ENCODE peak calls at places on chromosomes 7 and 10, in five cellular contexts. One of them, this sample, is unnamed.

GRCh38 chr7:132065193-132065972 is 509.0 kb upstream of the PODXL start:
- DNase-seq in psoas muscle: peak
- DNase-seq in cardiac muscle cell: no peak
- DNase-seq in kidney epithelial cell: peak
- DNase-seq in NB4: no peak
- DNase-seq in this sample: peak

GRCh38 chr7:104548861-104549260 is 220.5 kb downstream of the LHFPL3 start:
- DNase-seq in kidney epithelial cell: no peak
- DNase-seq in cardiac muscle cell: peak
- DNase-seq in psoas muscle: no peak
- DNase-seq in NB4: peak
- DNase-seq in this sample: no peak

GRCh38 chr10:80413152-80413996 is 5.0 kb downstream of the PRXL2A start:
- DNase-seq in kidney epithelial cell: no peak
- DNase-seq in cardiac muscle cell: peak
- DNase-seq in NB4: peak
- DNase-seq in psoas muscle: no peak
- DNase-seq in this sample: no peak

GRCh38 chr7:2934211-2934731 is 90.2 kb upstream of the GNA12 start:
- DNase-seq in psoas muscle: no peak
- DNase-seq in cardiac muscle cell: no peak
- DNase-seq in kidney epithelial cell: peak
- DNase-seq in NB4: peak
- DNase-seq in this sample: no peak

GRCh38 chr10:122590158-122590557 is 29.6 kb downstream of the DMBT1 start:
- DNase-seq in NB4: no peak
- DNase-seq in kidney epithelial cell: no peak
- DNase-seq in psoas muscle: no peak
- DNase-seq in cardiac muscle cell: no peak
- DNase-seq in this sample: no peak

GRCh38 chr10:125174360-125174759 is 14.0 kb upstream of the CTBP2 start:
- DNase-seq in cardiac muscle cell: no peak
- DNase-seq in kidney epithelial cell: no peak
- DNase-seq in psoas muscle: no peak
- DNase-seq in NB4: no peak
- DNase-seq in this sample: peak

GRCh38 chr10:121994429-121994881 is 5.5 kb downstream of the TACC2 start:
- DNase-seq in NB4: no peak
- DNase-seq in cardiac muscle cell: peak
- DNase-seq in psoas muscle: peak
- DNase-seq in kidney epithelial cell: no peak
- DNase-seq in this sample: no peak

GRCh38 chr7:124130-124949 is 68.0 kb upstream of the FAM20C start:
- DNase-seq in psoas muscle: no peak
- DNase-seq in NB4: no peak
- DNase-seq in kidney epithelial cell: no peak
- DNase-seq in cardiac muscle cell: peak
- DNase-seq in this sample: no peak

GRCh38 chr10:6669269-6669859 is 89.3 kb upstream of the PRKCQ start:
- DNase-seq in kidney epithelial cell: peak
- DNase-seq in psoas muscle: no peak
- DNase-seq in NB4: peak
- DNase-seq in cardiac muscle cell: peak
- DNase-seq in this sample: no peak

GRCh38 chr7:131103997-131104396 is 223.7 kb upstream of the MKLN1 start:
- DNase-seq in NB4: peak
- DNase-seq in psoas muscle: no peak
- DNase-seq in cardiac muscle cell: no peak
- DNase-seq in kidney epithelial cell: no peak
- DNase-seq in this sample: no peak

GRCh38 chr10:95502377-95502776 is 58.8 kb downstream of the SORBS1 start:
- DNase-seq in psoas muscle: no peak
- DNase-seq in NB4: no peak
- DNase-seq in cardiac muscle cell: no peak
- DNase-seq in kidney epithelial cell: no peak
- DNase-seq in this sample: no peak

GRCh38 chr7:116227678-116228239 is 17.4 kb downstream of the TES start:
- DNase-seq in cardiac muscle cell: no peak
- DNase-seq in kidney epithelial cell: no peak
- DNase-seq in NB4: no peak
- DNase-seq in psoas muscle: no peak
- DNase-seq in this sample: no peak
- H3K4me3 ChIP-seq in cardiac muscle cell: no peak
- H3K4me3 ChIP-seq in kidney epithelial cell: no peak
- H3K4me3 ChIP-seq in NB4: no peak
- H3K4me3 ChIP-seq in psoas muscle: no peak
- H3K4me3 ChIP-seq in this sample: no peak

DNA sequence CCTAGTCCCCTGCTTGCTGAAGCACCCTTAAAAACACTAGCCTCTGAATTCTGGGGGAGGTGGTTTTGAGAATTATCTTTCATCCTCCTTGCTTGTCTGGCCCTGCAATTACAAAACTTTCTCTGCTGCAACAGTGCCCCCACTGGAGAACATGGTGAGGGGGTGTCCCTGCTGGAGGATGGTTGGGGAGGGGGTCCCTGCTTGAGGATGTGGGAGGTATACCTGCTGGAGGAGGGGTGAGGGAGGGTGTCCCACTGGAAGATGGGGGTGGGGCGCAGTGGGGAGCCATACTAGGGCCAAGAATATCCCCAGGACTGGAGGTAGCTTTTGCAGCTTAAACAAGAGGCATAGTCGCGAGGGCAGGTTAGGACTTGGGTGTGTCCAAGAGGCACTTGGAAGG is 3.2 kb upstream of the POLM start:
- DNase-seq in cardiac muscle cell: no peak
- DNase-seq in kidney epithelial cell: no peak
- DNase-seq in NB4: no peak
- DNase-seq in psoas muscle: peak
- DNase-seq in this sample: no peak
- TF ChIP-seq CTCF in cardiac muscle cell: no peak
- TF ChIP-seq CTCF in kidney epithelial cell: peak
- TF ChIP-seq CTCF in NB4: peak
- TF ChIP-seq CTCF in psoas muscle: no peak
- TF ChIP-seq CTCF in this sample: no peak

GRCh38 chr10:128867819-128868218 is 599.2 kb upstream of the MGMT start:
- DNase-seq in cardiac muscle cell: no peak
- DNase-seq in NB4: no peak
- DNase-seq in kidney epithelial cell: no peak
- DNase-seq in psoas muscle: no peak
- DNase-seq in this sample: no peak
- H3K4me3 ChIP-seq in cardiac muscle cell: no peak
- H3K4me3 ChIP-seq in NB4: no peak
- H3K4me3 ChIP-seq in kidney epithelial cell: no peak
- H3K4me3 ChIP-seq in psoas muscle: no peak
- H3K4me3 ChIP-seq in this sample: no peak

DNA sequence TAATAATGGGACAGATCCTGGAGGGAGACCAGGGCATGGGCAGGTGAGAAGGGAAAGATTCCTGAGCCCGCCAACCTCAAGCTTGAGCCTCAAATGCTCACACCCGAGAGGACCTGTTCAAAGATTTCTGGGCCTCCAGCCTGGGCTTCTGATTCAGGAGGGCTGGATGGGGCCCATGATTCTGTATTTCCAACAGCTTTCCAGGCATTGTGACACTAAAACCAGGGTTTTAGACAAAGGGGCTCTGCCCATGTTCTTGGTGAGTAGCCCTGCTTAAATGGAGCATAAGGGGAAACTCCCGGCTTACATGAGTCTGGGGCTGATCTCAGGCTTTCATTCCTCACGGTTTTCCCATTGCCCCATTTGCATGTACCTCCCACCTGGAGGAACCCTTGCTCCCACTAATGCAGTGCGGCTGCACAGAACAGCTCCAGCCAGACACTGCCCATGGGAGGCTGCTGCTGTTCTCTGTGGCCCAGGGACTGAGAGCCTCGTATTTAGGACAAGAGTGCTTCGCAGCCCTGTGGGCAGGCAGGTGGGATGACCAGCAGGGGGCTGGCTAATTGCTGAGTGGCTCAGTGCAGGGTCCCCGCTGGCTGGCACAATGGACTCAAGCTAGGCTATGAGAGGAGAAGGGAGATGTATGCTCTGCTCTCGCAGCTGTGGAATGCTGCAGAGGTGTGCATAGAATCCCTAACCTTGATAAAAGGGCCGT is 135.3 kb upstream of the COBL start:
- DNase-seq in kidney epithelial cell: no peak
- DNase-seq in psoas muscle: no peak
- DNase-seq in cardiac muscle cell: no peak
- DNase-seq in NB4: no peak
- DNase-seq in this sample: no peak
- TF ChIP-seq CTCF in kidney epithelial cell: no peak
- TF ChIP-seq CTCF in psoas muscle: no peak
- TF ChIP-seq CTCF in cardiac muscle cell: no peak
- TF ChIP-seq CTCF in NB4: peak
- TF ChIP-seq CTCF in this sample: no peak

GRCh38 chr10:62813981-62814380 is 2.2 kb downstream of the EGR2 start:
- DNase-seq in kidney epithelial cell: no peak
- DNase-seq in NB4: no peak
- DNase-seq in psoas muscle: no peak
- DNase-seq in cardiac muscle cell: no peak
- DNase-seq in this sample: no peak

GRCh38 chr10:62814901-62815372 is 1.2 kb downstream of the EGR2 start:
- DNase-seq in kidney epithelial cell: no peak
- DNase-seq in psoas muscle: peak
- DNase-seq in cardiac muscle cell: no peak
- DNase-seq in NB4: no peak
- DNase-seq in this sample: no peak

GRCh38 chr10:62817120-62817762 is 1.1 kb upstream of the EGR2 start:
- DNase-seq in NB4: peak
- DNase-seq in kidney epithelial cell: no peak
- DNase-seq in cardiac muscle cell: peak
- DNase-seq in psoas muscle: peak
- DNase-seq in this sample: peak

GRCh38 chr10:62816179-62817119 is at the start of gene EGR2:
- DNase-seq in psoas muscle: peak
- DNase-seq in cardiac muscle cell: peak
- DNase-seq in kidney epithelial cell: peak
- DNase-seq in NB4: peak
- DNase-seq in this sample: peak

DNA sequence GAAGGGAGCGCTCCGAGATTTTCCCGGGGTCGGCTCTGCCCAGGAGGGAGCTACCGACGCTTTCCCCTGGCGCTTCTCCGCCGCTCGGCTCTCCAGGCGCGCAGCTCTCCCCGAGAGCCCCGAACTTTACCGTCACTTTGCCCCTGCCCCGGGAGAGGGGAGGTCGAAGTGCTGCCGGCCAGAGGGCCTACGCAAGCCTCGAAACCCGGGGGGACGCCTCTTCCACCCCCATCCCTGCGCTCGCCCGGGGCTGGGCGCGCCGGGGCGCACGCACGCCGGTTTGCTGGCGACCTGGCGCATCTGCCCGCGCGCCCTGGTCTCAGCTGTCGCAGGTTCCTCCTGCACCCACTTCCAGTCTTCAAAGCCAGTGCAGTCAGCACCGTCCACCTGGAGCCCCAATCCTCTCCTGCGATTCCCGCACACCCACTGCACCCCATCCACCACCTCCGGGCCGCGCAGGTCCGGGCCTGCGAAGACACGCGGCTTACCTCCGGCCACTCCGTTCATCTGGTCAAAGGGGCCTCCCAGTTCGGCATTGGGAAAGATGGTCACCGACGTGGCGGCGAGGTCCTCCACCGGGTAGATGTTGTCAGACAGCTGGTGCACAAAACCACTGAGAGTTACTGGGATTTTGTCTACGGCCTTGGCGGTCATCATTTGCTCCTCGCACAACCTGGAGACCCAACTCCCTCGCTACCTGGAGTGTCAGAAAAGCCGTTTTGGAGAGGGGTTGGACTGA is 624 bp downstream of the EGR2 start:
- DNase-seq in NB4: peak
- DNase-seq in kidney epithelial cell: no peak
- DNase-seq in cardiac muscle cell: peak
- DNase-seq in psoas muscle: peak
- DNase-seq in this sample: no peak
- H3K4me3 ChIP-seq in NB4: peak
- H3K4me3 ChIP-seq in kidney epithelial cell: peak
- H3K4me3 ChIP-seq in cardiac muscle cell: peak
- H3K4me3 ChIP-seq in psoas muscle: peak
- H3K4me3 ChIP-seq in this sample: peak

This sample was measured in right atrium auricular region.